ENCODE peak calls at places on chromosomes 3 and 15, in five cellular contexts. One of them, this sample, is unnamed.

GRCh38 chr3:26099692-26100091 is 309.8 kb downstream of the OXSM start:
- DNase-seq in kidney: no peak
- DNase-seq in HFFc6: no peak
- DNase-seq in fibroblast of the aortic adventitia: no peak
- DNase-seq in H9: no peak
- DNase-seq in this sample: no peak

GRCh38 chr15:80878867-80879250 is 99.7 kb downstream of the CEMIP start:
- DNase-seq in fibroblast of the aortic adventitia: no peak
- DNase-seq in kidney: no peak
- DNase-seq in H9: no peak
- DNase-seq in HFFc6: peak; percentile 55
- DNase-seq in this sample: no peak

GRCh38 chr15:62059818-62060115 is 480 bp downstream of the VPS13C start:
- DNase-seq in HFFc6: peak; percentile 43
- DNase-seq in fibroblast of the aortic adventitia: peak; percentile 50
- DNase-seq in H9: no peak
- DNase-seq in kidney: no peak
- DNase-seq in this sample: peak; percentile 54

GRCh38 chr15:94456246-94456645 is 224.9 kb downstream of the MCTP2 start:
- DNase-seq in H9: no peak
- DNase-seq in HFFc6: no peak
- DNase-seq in kidney: no peak
- DNase-seq in fibroblast of the aortic adventitia: no peak
- DNase-seq in this sample: no peak

GRCh38 chr3:38551026-38551832 is 55.1 kb downstream of the EXOG start:
- DNase-seq in H9: peak; percentile 15
- DNase-seq in fibroblast of the aortic adventitia: no peak
- DNase-seq in kidney: peak; percentile 45
- DNase-seq in HFFc6: no peak
- DNase-seq in this sample: no peak

GRCh38 chr3:129001101-129001816 is at the start of gene EFCC1:
- DNase-seq in HFFc6: no peak
- DNase-seq in fibroblast of the aortic adventitia: no peak
- DNase-seq in H9: peak; percentile 74
- DNase-seq in kidney: peak; percentile 88
- DNase-seq in this sample: no peak

GRCh38 chr3:132342183-132342582 is 25.0 kb downstream of the ACP3 start:
- DNase-seq in kidney: no peak
- DNase-seq in fibroblast of the aortic adventitia: no peak
- DNase-seq in H9: no peak
- DNase-seq in HFFc6: no peak
- DNase-seq in this sample: peak; percentile 22

GRCh38 chr3:183533410-183534132 is 21.9 kb downstream of the KLHL6 start:
- DNase-seq in kidney: no peak
- DNase-seq in H9: peak; percentile 49
- DNase-seq in HFFc6: no peak
- DNase-seq in fibroblast of the aortic adventitia: no peak
- DNase-seq in this sample: no peak

GRCh38 chr3:81105761-81106160 is 655.7 kb downstream of the GBE1 start:
- DNase-seq in kidney: no peak
- DNase-seq in fibroblast of the aortic adventitia: no peak
- DNase-seq in HFFc6: no peak
- DNase-seq in H9: no peak
- DNase-seq in this sample: peak; percentile 31

GRCh38 chr3:156691920-156692319 is 17.5 kb downstream of the TIPARP start:
- DNase-seq in kidney: no peak
- DNase-seq in HFFc6: peak; percentile 74
- DNase-seq in H9: no peak
- DNase-seq in fibroblast of the aortic adventitia: peak; percentile 83
- DNase-seq in this sample: peak; percentile 47

GRCh38 chr15:85116925-85117646 is 135.4 kb downstream of the PDE8A start:
- DNase-seq in fibroblast of the aortic adventitia: no peak
- DNase-seq in HFFc6: no peak
- DNase-seq in kidney: no peak
- DNase-seq in H9: no peak
- DNase-seq in this sample: no peak

GRCh38 chr3:28028554-28028953 is 212.9 kb upstream of the CMC1 start:
- DNase-seq in fibroblast of the aortic adventitia: no peak
- DNase-seq in kidney: no peak
- DNase-seq in HFFc6: no peak
- DNase-seq in H9: no peak
- DNase-seq in this sample: no peak

GRCh38 chr15:57560976-57561711 is 30.6 kb upstream of the MYZAP start:
- DNase-seq in fibroblast of the aortic adventitia: peak; percentile 80
- DNase-seq in kidney: peak; percentile 77
- DNase-seq in HFFc6: peak; percentile 78
- DNase-seq in H9: peak; percentile 69
- DNase-seq in this sample: peak; percentile 87

GRCh38 chr3:61600195-61600594 is 38.8 kb downstream of the PTPRG start:
- DNase-seq in HFFc6: no peak
- DNase-seq in kidney: no peak
- DNase-seq in H9: no peak
- DNase-seq in fibroblast of the aortic adventitia: peak; percentile 11
- DNase-seq in this sample: peak; percentile 67

GRCh38 chr3:194407423-194407822 is 8.4 kb upstream of the GP5 start:
- DNase-seq in H9: no peak
- DNase-seq in fibroblast of the aortic adventitia: no peak
- DNase-seq in kidney: no peak
- DNase-seq in HFFc6: peak; percentile 9
- DNase-seq in this sample: no peak

GRCh38 chr15:91566116-91566515 is 287.4 kb upstream of the SLCO3A1 start:
- DNase-seq in H9: no peak
- DNase-seq in HFFc6: no peak
- DNase-seq in kidney: no peak
- DNase-seq in fibroblast of the aortic adventitia: no peak
- DNase-seq in this sample: no peak

GRCh38 chr3:42118762-42119361 is 27.7 kb downstream of the TRAK1 start:
- DNase-seq in kidney: no peak
- DNase-seq in HFFc6: peak; percentile 34
- DNase-seq in fibroblast of the aortic adventitia: peak; percentile 43
- DNase-seq in H9: peak; percentile 69
- DNase-seq in this sample: peak; percentile 72

GRCh38 chr3:170205302-170205701 is 16.9 kb upstream of the PRKCI start:
- DNase-seq in HFFc6: no peak
- DNase-seq in kidney: no peak
- DNase-seq in H9: no peak
- DNase-seq in fibroblast of the aortic adventitia: peak; percentile 45
- DNase-seq in this sample: no peak

GRCh38 chr3:141894524-141895176 is 18.2 kb downstream of the ATP1B3 start:
- DNase-seq in HFFc6: peak; percentile 82
- DNase-seq in kidney: no peak
- DNase-seq in fibroblast of the aortic adventitia: peak; percentile 91
- DNase-seq in H9: no peak
- DNase-seq in this sample: peak; percentile 84

GRCh38 chr3:128665362-128666021 is 14.9 kb upstream of the RPN1 start:
- DNase-seq in H9: no peak
- DNase-seq in kidney: no peak
- DNase-seq in HFFc6: no peak
- DNase-seq in fibroblast of the aortic adventitia: peak; percentile 17
- DNase-seq in this sample: no peak

GRCh38 chr3:180175572-180175971 is 138.8 kb upstream of the PEX5L start:
- DNase-seq in H9: no peak
- DNase-seq in fibroblast of the aortic adventitia: no peak
- DNase-seq in HFFc6: no peak
- DNase-seq in kidney: no peak
- DNase-seq in this sample: no peak

GRCh38 chr15:95284933-95285401 is 1045.5 kb upstream of the NR2F2 start:
- DNase-seq in HFFc6: peak; percentile 31
- DNase-seq in kidney: peak; percentile 66
- DNase-seq in fibroblast of the aortic adventitia: peak; percentile 68
- DNase-seq in H9: no peak
- DNase-seq in this sample: no peak

GRCh38 chr3:197366301-197367044 is 68.1 kb upstream of the DLG1 start:
- DNase-seq in HFFc6: no peak
- DNase-seq in kidney: no peak
- DNase-seq in H9: no peak
- DNase-seq in fibroblast of the aortic adventitia: peak; percentile 23
- DNase-seq in this sample: peak; percentile 67

GRCh38 chr3:138047596-138048195 is 37.7 kb downstream of the CLDN18 start:
- DNase-seq in H9: no peak
- DNase-seq in fibroblast of the aortic adventitia: no peak
- DNase-seq in kidney: no peak
- DNase-seq in HFFc6: no peak
- DNase-seq in this sample: no peak

GRCh38 chr3:138051946-138052802 is 42.2 kb downstream of the CLDN18 start:
- DNase-seq in fibroblast of the aortic adventitia: peak; percentile 68
- DNase-seq in H9: peak; percentile 62
- DNase-seq in HFFc6: peak; percentile 50
- DNase-seq in kidney: no peak
- DNase-seq in this sample: peak; percentile 67

GRCh38 chr3:138046955-138047354 is 37.0 kb downstream of the CLDN18 start:
- DNase-seq in fibroblast of the aortic adventitia: no peak
- DNase-seq in H9: no peak
- DNase-seq in kidney: no peak
- DNase-seq in HFFc6: no peak
- DNase-seq in this sample: peak; percentile 10

GRCh38 chr3:138046084-138046483 is 36.1 kb downstream of the CLDN18 start:
- DNase-seq in H9: no peak
- DNase-seq in HFFc6: no peak
- DNase-seq in kidney: no peak
- DNase-seq in fibroblast of the aortic adventitia: no peak
- DNase-seq in this sample: no peak

GRCh38 chr3:138049157-138049919 is 39.4 kb downstream of the CLDN18 start:
- DNase-seq in fibroblast of the aortic adventitia: peak; percentile 59
- DNase-seq in kidney: no peak
- DNase-seq in H9: peak; percentile 53
- DNase-seq in HFFc6: peak; percentile 85
- DNase-seq in this sample: no peak
- TF ChIP-seq CTCF in fibroblast of the aortic adventitia: peak; percentile 13
- TF ChIP-seq CTCF in kidney: no peak
- TF ChIP-seq CTCF in H9: peak; percentile 55
- TF ChIP-seq CTCF in HFFc6: peak; percentile 48
- TF ChIP-seq CTCF in this sample: peak; percentile 10

DNA sequence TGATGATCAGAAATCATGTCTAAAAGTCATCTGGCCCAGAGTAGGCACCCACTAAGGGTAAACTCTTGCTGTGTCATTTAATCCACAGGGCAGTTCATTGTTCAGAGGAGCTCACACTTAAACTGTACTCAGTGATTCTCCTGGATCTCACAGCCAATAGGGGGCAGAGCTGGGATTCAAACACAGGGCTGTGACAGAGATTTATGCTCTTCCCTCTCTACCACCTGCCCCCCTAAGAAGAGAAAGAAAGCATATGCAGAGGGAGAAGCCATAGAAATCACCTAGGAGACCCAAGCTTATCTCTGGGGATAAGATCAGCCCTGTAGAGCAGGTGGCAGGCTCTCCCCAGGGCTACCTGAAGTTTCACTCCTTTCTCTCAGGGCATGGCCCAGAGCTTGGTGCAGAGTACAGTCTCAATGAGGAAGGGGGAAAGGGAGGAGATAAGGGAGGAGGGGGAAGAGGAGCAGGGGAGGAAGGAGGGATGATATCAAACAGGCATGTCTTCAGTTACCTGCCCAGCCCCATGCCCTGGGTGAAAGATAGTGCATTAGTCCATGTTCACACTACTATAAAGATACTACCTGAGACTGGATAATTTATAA is 51.8 kb upstream of the ADPGK start:
- DNase-seq in fibroblast of the aortic adventitia: peak; percentile 12
- DNase-seq in HFFc6: no peak
- DNase-seq in H9: peak; percentile 67
- DNase-seq in kidney: no peak
- DNase-seq in this sample: peak; percentile 25
- TF ChIP-seq CTCF in fibroblast of the aortic adventitia: peak; percentile 45
- TF ChIP-seq CTCF in HFFc6: peak; percentile 56
- TF ChIP-seq CTCF in H9: peak; percentile 68
- TF ChIP-seq CTCF in kidney: peak; percentile 11
- TF ChIP-seq CTCF in this sample: peak; percentile 31

GRCh38 chr3:96324087-96324486 is 490.3 kb upstream of the EPHA6 start:
- DNase-seq in fibroblast of the aortic adventitia: no peak
- DNase-seq in HFFc6: no peak
- DNase-seq in kidney: no peak
- DNase-seq in H9: no peak
- DNase-seq in this sample: no peak

GRCh38 chr3:96319176-96319575 is 495.2 kb upstream of the EPHA6 start:
- DNase-seq in H9: no peak
- DNase-seq in kidney: no peak
- DNase-seq in fibroblast of the aortic adventitia: peak; percentile 0
- DNase-seq in HFFc6: no peak
- DNase-seq in this sample: peak; percentile 3
- TF ChIP-seq CTCF in H9: no peak
- TF ChIP-seq CTCF in kidney: no peak
- TF ChIP-seq CTCF in fibroblast of the aortic adventitia: no peak
- TF ChIP-seq CTCF in HFFc6: no peak
- TF ChIP-seq CTCF in this sample: no peak

GRCh38 chr15:67607959-67608605 is 65.6 kb downstream of the MAP2K5 start:
- DNase-seq in H9: no peak
- DNase-seq in HFFc6: no peak
- DNase-seq in fibroblast of the aortic adventitia: no peak
- DNase-seq in kidney: peak; percentile 18
- DNase-seq in this sample: no peak

GRCh38 chr15:67611803-67612369 is 69.4 kb downstream of the MAP2K5 start:
- DNase-seq in HFFc6: no peak
- DNase-seq in H9: no peak
- DNase-seq in fibroblast of the aortic adventitia: peak; percentile 22
- DNase-seq in kidney: no peak
- DNase-seq in this sample: no peak

GRCh38 chr15:67618312-67618711 is 75.8 kb downstream of the MAP2K5 start:
- DNase-seq in HFFc6: no peak
- DNase-seq in H9: no peak
- DNase-seq in kidney: no peak
- DNase-seq in fibroblast of the aortic adventitia: no peak
- DNase-seq in this sample: no peak

DNA sequence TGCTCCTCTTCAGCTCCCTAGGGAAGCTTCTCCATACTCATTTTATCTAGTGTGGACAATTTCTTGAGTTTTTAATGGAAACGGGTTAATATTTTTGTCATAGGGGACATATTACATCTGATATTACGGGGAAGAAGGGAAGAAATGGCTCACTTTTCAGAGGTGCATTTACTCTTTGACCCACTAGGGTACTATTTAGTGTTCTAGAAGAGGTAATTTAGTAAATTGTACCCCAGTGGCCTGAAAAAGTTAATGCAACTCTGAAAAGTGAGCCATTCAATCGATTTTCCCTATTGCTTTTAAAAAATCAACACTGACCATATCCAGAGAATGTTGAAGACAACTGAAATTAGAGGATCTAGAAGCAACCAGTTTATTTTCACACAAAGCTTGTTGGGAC is 71.2 kb downstream of the MAP2K5 start:
- DNase-seq in H9: no peak
- DNase-seq in kidney: no peak
- DNase-seq in fibroblast of the aortic adventitia: no peak
- DNase-seq in HFFc6: no peak
- DNase-seq in this sample: no peak
- TF ChIP-seq CTCF in H9: peak; percentile 63
- TF ChIP-seq CTCF in kidney: no peak
- TF ChIP-seq CTCF in fibroblast of the aortic adventitia: no peak
- TF ChIP-seq CTCF in HFFc6: peak; percentile 53
- TF ChIP-seq CTCF in this sample: no peak

GRCh38 chr3:108437439-108437838 is 73.0 kb downstream of the MYH15 start:
- DNase-seq in fibroblast of the aortic adventitia: no peak
- DNase-seq in H9: no peak
- DNase-seq in kidney: no peak
- DNase-seq in HFFc6: no peak
- DNase-seq in this sample: peak; percentile 0
- TF ChIP-seq CTCF in fibroblast of the aortic adventitia: no peak
- TF ChIP-seq CTCF in H9: no peak
- TF ChIP-seq CTCF in kidney: no peak
- TF ChIP-seq CTCF in HFFc6: no peak
- TF ChIP-seq CTCF in this sample: no peak

This sample was measured in MCF 10A.